ENCODE peak calls at places on chromosomes 12 and 14, in five cellular contexts. One of them, this sample, is unnamed.

GRCh38 chr12:13725049-13725448 is 256.4 kb downstream of the GRIN2B start:
- DNase-seq in AG08396: no peak
- DNase-seq in NCI-H1092: no peak
- DNase-seq in H54: no peak
- DNase-seq in stimulated activated CD8-positive, alpha-beta memory T cell treated with anti-CD3 and anti-CD28 coated beads, Interleukin-2, amount 100 ng/mL, for 48 hours: no peak
- DNase-seq in this sample: no peak

GRCh38 chr14:63857467-63858030 is 4.7 kb downstream of the SYNE2 start:
- DNase-seq in stimulated activated CD8-positive, alpha-beta memory T cell treated with anti-CD3 and anti-CD28 coated beads, Interleukin-2, amount 100 ng/mL, for 48 hours: no peak
- DNase-seq in NCI-H1092: no peak
- DNase-seq in AG08396: no peak
- DNase-seq in H54: no peak
- DNase-seq in this sample: no peak

GRCh38 chr14:98288825-98289224 is 983.2 kb downstream of the BCL11B start:
- DNase-seq in NCI-H1092: no peak
- DNase-seq in stimulated activated CD8-positive, alpha-beta memory T cell treated with anti-CD3 and anti-CD28 coated beads, Interleukin-2, amount 100 ng/mL, for 48 hours: no peak
- DNase-seq in H54: no peak
- DNase-seq in AG08396: no peak
- DNase-seq in this sample: no peak

GRCh38 chr12:64522316-64522715 is 70.4 kb downstream of the TBK1 start:
- DNase-seq in stimulated activated CD8-positive, alpha-beta memory T cell treated with anti-CD3 and anti-CD28 coated beads, Interleukin-2, amount 100 ng/mL, for 48 hours: no peak
- DNase-seq in AG08396: peak
- DNase-seq in H54: no peak
- DNase-seq in NCI-H1092: no peak
- DNase-seq in this sample: no peak

GRCh38 chr12:118317729-118318128 is 55.0 kb downstream of the TAOK3 start:
- DNase-seq in AG08396: no peak
- DNase-seq in H54: no peak
- DNase-seq in NCI-H1092: no peak
- DNase-seq in stimulated activated CD8-positive, alpha-beta memory T cell treated with anti-CD3 and anti-CD28 coated beads, Interleukin-2, amount 100 ng/mL, for 48 hours: no peak
- DNase-seq in this sample: no peak

GRCh38 chr14:65249471-65250161 is 147.3 kb upstream of the MAX start:
- DNase-seq in stimulated activated CD8-positive, alpha-beta memory T cell treated with anti-CD3 and anti-CD28 coated beads, Interleukin-2, amount 100 ng/mL, for 48 hours: no peak
- DNase-seq in AG08396: no peak
- DNase-seq in H54: no peak
- DNase-seq in NCI-H1092: no peak
- DNase-seq in this sample: no peak

GRCh38 chr12:47832263-47832933 is 12.7 kb upstream of the HDAC7 start:
- DNase-seq in stimulated activated CD8-positive, alpha-beta memory T cell treated with anti-CD3 and anti-CD28 coated beads, Interleukin-2, amount 100 ng/mL, for 48 hours: peak
- DNase-seq in NCI-H1092: no peak
- DNase-seq in H54: no peak
- DNase-seq in AG08396: no peak
- DNase-seq in this sample: no peak

GRCh38 chr12:62726471-62726980 is 208.4 kb downstream of the PPM1H start:
- DNase-seq in H54: no peak
- DNase-seq in AG08396: no peak
- DNase-seq in stimulated activated CD8-positive, alpha-beta memory T cell treated with anti-CD3 and anti-CD28 coated beads, Interleukin-2, amount 100 ng/mL, for 48 hours: no peak
- DNase-seq in NCI-H1092: no peak
- DNase-seq in this sample: no peak

GRCh38 chr14:71885301-71885700 is 46.9 kb upstream of the RGS6 start:
- DNase-seq in NCI-H1092: no peak
- DNase-seq in stimulated activated CD8-positive, alpha-beta memory T cell treated with anti-CD3 and anti-CD28 coated beads, Interleukin-2, amount 100 ng/mL, for 48 hours: no peak
- DNase-seq in AG08396: no peak
- DNase-seq in H54: no peak
- DNase-seq in this sample: no peak

This sample was measured in SJSA1.